ENCODE peak calls at places on chromosomes 11 and 22, in seven cellular contexts. E is CD8-positive, alpha-beta T cell; I is A549; Q is progenitor cell of endocrine pancreas; J is WTC11; V is tibial artery; L is upper lobe of right lung. A is an unnamed sample.

GRCh38 chr11:15327786-15328231 is 213.1 kb downstream of the INSC start:
- DNase-seq in I (peak; percentile 39), Q (peak; percentile 65), E (no peak), V (no peak), J (peak; percentile 90), L (no peak), A (no peak)

GRCh38 chr22:27107824-27108223 is 450.4 kb downstream of the MIAT start:
- DNase-seq in I (peak; percentile 91), V (peak; percentile 88), Q (no peak), E (no peak), L (no peak), J (no peak), A (no peak)

GRCh38 chr11:90318651-90319050 is 95.8 kb upstream of the CHORDC1 start:
- DNase-seq in Q (no peak), V (no peak), L (no peak), I (no peak), E (no peak), J (no peak), A (no peak)

GRCh38 chr11:2368851-2369180 is 8.3 kb upstream of the CD81 start:
- DNase-seq in I (no peak), V (no peak), J (no peak), L (no peak), Q (no peak), E (no peak), A (no peak)

GRCh38 chr11:104402812-104403521 is 239.0 kb upstream of the PDGFD start:
- DNase-seq in E (no peak), J (no peak), I (no peak), L (no peak), V (no peak), Q (no peak), A (no peak)

GRCh38 chr11:18706330-18707243 is 8.0 kb downstream of the TMEM86A start:
- DNase-seq in L (no peak), Q (no peak), E (peak; percentile 73), J (peak; percentile 69), V (peak; percentile 82), I (no peak), A (no peak)

GRCh38 chr11:64545605-64546004 is 45.4 kb upstream of the SLC22A12 start:
- DNase-seq in L (no peak), I (peak; percentile 76), J (no peak), V (no peak), Q (no peak), E (no peak), A (no peak)

GRCh38 chr22:33274214-33274828 is 216.1 kb upstream of the SYN3 start:
- DNase-seq in J (peak; percentile 73), I (peak; percentile 22), V (no peak), Q (no peak), E (no peak), L (no peak), A (no peak)

GRCh38 chr11:65225284-65226102 is 36.3 kb upstream of the POLA2 start:
- DNase-seq in Q (no peak), J (peak; percentile 73), V (peak; percentile 75), L (peak; percentile 79), E (peak; percentile 68), I (peak; percentile 32), A (no peak)

GRCh38 chr11:119678351-119678750 is 50.6 kb downstream of the NECTIN1 start:
- DNase-seq in L (no peak), J (no peak), E (no peak), V (no peak), I (no peak), Q (no peak), A (no peak)

GRCh38 chr11:119680899-119681370 is 48.1 kb downstream of the NECTIN1 start:
- DNase-seq in L (no peak), Q (no peak), E (no peak), J (no peak), I (no peak), V (no peak), A (no peak)

GRCh38 chr11:119683783-119684182 is 45.2 kb downstream of the NECTIN1 start:
- DNase-seq in J (no peak), E (no peak), Q (no peak), V (no peak), I (no peak), L (no peak), A (no peak)

GRCh38 chr11:119684361-119685072 is 44.5 kb downstream of the NECTIN1 start:
- DNase-seq in V (no peak), E (no peak), J (no peak), I (peak; percentile 10), Q (no peak), L (no peak), A (no peak)

GRCh38 chr11:119681537-119681936 is 47.5 kb downstream of the NECTIN1 start:
- DNase-seq in E (no peak), V (no peak), J (no peak), L (no peak), I (no peak), Q (no peak), A (no peak)
- TF ChIP-seq CTCF in E (no peak), V (no peak), J (no peak), L (no peak), I (no peak), Q (peak; percentile 33), A (no peak)

GRCh38 chr11:83724704-83725114 is 438.5 kb upstream of the CCDC90B start:
- DNase-seq in V (no peak), J (peak; percentile 47), L (peak; percentile 67), Q (no peak), I (peak; percentile 4), E (no peak), A (no peak)

GRCh38 chr11:83717551-83717950 is 431.4 kb upstream of the CCDC90B start:
- DNase-seq in E (no peak), I (no peak), J (no peak), L (no peak), V (no peak), Q (no peak), A (no peak)

GRCh38 chr11:83720675-83721074 is 434.5 kb upstream of the CCDC90B start:
- DNase-seq in I (no peak), Q (no peak), J (peak; percentile 16), L (no peak), V (no peak), E (no peak), A (no peak)

GRCh38 chr11:83722392-83722791 is 436.2 kb upstream of the CCDC90B start:
- DNase-seq in I (no peak), L (no peak), J (peak; percentile 14), Q (no peak), V (no peak), E (no peak), A (no peak)

DNA sequence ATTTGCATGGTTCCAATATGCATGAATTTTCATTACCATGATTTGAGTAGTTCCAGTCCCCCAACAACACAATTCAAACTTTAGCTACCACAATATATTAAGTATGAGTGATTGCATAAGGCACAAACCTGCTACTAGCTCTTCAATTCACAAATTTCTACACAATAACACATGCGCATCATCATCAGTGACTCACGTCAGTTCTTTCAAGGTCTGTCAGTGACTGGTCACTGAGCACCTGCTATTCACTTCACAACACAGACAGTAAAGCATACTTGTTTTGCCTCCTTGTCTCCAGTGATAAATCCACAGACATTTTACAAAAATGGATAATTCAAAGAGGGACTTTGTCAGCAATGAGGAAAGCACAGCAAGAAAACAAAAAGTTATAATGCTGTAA is 435.1 kb upstream of the CCDC90B start:
- DNase-seq in J (no peak), Q (no peak), L (no peak), V (no peak), I (no peak), E (no peak), A (no peak)
- TF ChIP-seq CTCF in J (no peak), Q (no peak), L (no peak), V (no peak), I (no peak), E (no peak), A (no peak)

GRCh38 chr11:86906198-86906597 is 49.0 kb downstream of the FZD4 start:
- DNase-seq in J (no peak), L (no peak), E (no peak), Q (no peak), I (no peak), V (no peak), A (no peak)
- TF ChIP-seq CTCF in J (no peak), L (no peak), E (no peak), Q (no peak), I (no peak), V (no peak), A (no peak)

GRCh38 chr11:133399855-133400625 is 132.3 kb downstream of the OPCML start:
- DNase-seq in I (no peak), Q (no peak), E (no peak), J (no peak), V (no peak), L (no peak), A (no peak)

GRCh38 chr11:133402551-133402950 is 129.8 kb downstream of the OPCML start:
- DNase-seq in Q (no peak), I (no peak), E (no peak), J (no peak), V (no peak), L (no peak), A (no peak)

GRCh38 chr11:133408402-133408801 is 123.9 kb downstream of the OPCML start:
- DNase-seq in V (no peak), J (no peak), Q (no peak), L (no peak), I (no peak), E (no peak), A (no peak)

GRCh38 chr11:133406493-133406892 is 125.8 kb downstream of the OPCML start:
- DNase-seq in V (no peak), E (no peak), Q (no peak), J (no peak), L (no peak), I (no peak), A (no peak)

DNA sequence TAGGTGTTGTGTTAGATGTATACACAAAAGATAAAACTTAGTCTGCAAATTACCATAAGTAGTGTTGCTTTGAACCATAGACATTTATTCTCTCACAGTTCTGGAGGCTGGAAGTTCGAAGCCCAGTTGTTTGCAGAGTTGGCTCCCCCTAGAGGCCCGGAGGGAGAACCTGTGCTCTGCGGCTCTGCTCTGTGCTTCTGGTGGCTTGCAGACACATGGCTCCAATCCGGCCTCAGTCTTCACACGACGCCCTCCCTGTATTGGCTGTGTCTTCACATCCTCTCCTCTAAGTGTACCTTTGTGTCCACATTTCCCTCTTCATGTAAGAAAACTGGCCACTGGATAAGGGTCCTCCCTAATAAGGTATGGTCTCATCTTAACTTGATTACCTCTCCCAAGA is 128.4 kb downstream of the OPCML start:
- DNase-seq in I (peak; percentile 6), Q (no peak), V (no peak), E (no peak), J (peak; percentile 54), L (no peak), A (no peak)
- TF ChIP-seq CTCF in I (no peak), Q (peak; percentile 33), V (no peak), E (no peak), J (peak; percentile 52), L (peak; percentile 9), A (no peak)

A was measured in osteocyte.